ENCODE peak calls at places on chromosome 22, in seven cellular contexts. Y is upper lobe of left lung, C is GM23248, U is gastrocnemius medialis, K is AG04450, M is left lung, Z is A549. T is an unnamed sample. For H3K9me3, the result is how much of the 10 kb centered on the place peaks cover.

GRCh38 chr22:20574920-20575353 is 67.5 kb downstream of the MED15 start:
- DNase-seq in Y (peak), C (no peak), U (no peak), K (no peak), M (no peak), Z (no peak), T (no peak)

GRCh38 chr22:43861529-43861928 is 784 bp downstream of the SULT4A1 start:
- DNase-seq in Y (no peak), C (peak), U (no peak), K (no peak), M (peak), Z (no peak), T (no peak)

GRCh38 chr22:24430431-24431308 is 3.3 kb downstream of the ADORA2A start:
- DNase-seq in Y (no peak), C (no peak), U (no peak), K (no peak), M (no peak), Z (no peak), T (no peak)

GRCh38 chr22:23088199-23088604 is 17.9 kb downstream of the GNAZ start:
- DNase-seq in Y (peak), C (no peak), U (no peak), K (no peak), M (no peak), Z (no peak), T (no peak)

GRCh38 chr22:41687901-41688364 is 734 bp downstream of the SNU13 start:
- DNase-seq in Y (peak), C (peak), U (no peak), K (no peak), M (peak), Z (peak), T (no peak)

GRCh38 chr22:22460635-22461034 is 47.9 kb downstream of the ZNF280B start:
- DNase-seq in Y (no peak), C (peak), U (no peak), K (no peak), M (no peak), Z (peak), T (no peak)

GRCh38 chr22:41910050-41910598 is 4.8 kb downstream of the SHISA8 start:
- DNase-seq in Y (peak), C (peak), U (no peak), K (no peak), M (no peak), Z (no peak), T (no peak)

GRCh38 chr22:38479096-38479840 is 11.4 kb downstream of the KDELR3 start:
- DNase-seq in Y (no peak), C (no peak), U (no peak), K (no peak), M (no peak), Z (no peak), T (no peak)

GRCh38 chr22:37641251-37641949 is 1.9 kb downstream of the SH3BP1 start:
- DNase-seq in Y (no peak), C (no peak), U (no peak), K (no peak), M (no peak), Z (no peak), T (no peak)

GRCh38 chr22:35315141-35315854 is 15.6 kb downstream of the TOM1 start:
- DNase-seq in Y (no peak), C (no peak), U (peak), K (no peak), M (peak), Z (no peak), T (no peak)

GRCh38 chr22:22955866-22956535 is 68.4 kb downstream of the IGLL5 start:
- DNase-seq in Y (no peak), C (peak), U (peak), K (peak), M (no peak), Z (peak), T (no peak)

GRCh38 chr22:38735465-38736256 is 20.1 kb downstream of the SUN2 start:
- DNase-seq in Y (no peak), C (no peak), U (no peak), K (no peak), M (peak), Z (no peak), T (no peak)

GRCh38 chr22:35214968-35215367 is 42.3 kb upstream of the HMGXB4 start:
- DNase-seq in Y (no peak), C (no peak), U (no peak), K (no peak), M (no peak), Z (no peak), T (no peak)

GRCh38 chr22:17130199-17130598 is 9.0 kb upstream of the TMEM121B start:
- DNase-seq in Y (no peak), C (peak), U (no peak), K (no peak), M (no peak), Z (peak), T (no peak)

GRCh38 chr22:22748297-22748743 is 103.9 kb downstream of the GGTLC2 start:
- DNase-seq in Y (no peak), C (peak), U (no peak), K (peak), M (no peak), Z (peak), T (no peak)

GRCh38 chr22:32637951-32638350 is 163.3 kb downstream of the FBXO7 start:
- DNase-seq in Y (no peak), C (no peak), U (no peak), K (no peak), M (no peak), Z (no peak), T (no peak)

GRCh38 chr22:50731811-50732624 is 6.0 kb upstream of the ACR start:
- DNase-seq in Y (peak), C (peak), U (no peak), K (peak), M (peak), Z (peak), T (peak)

GRCh38 chr22:46107089-46107664 is 43.1 kb upstream of the PPARA start:
- DNase-seq in Y (peak), C (peak), U (peak), K (no peak), M (peak), Z (no peak), T (no peak)

GRCh38 chr22:44164031-44164430 is 16.7 kb upstream of the PARVG start:
- DNase-seq in Y (no peak), C (no peak), U (no peak), K (no peak), M (peak), Z (no peak), T (no peak)

GRCh38 chr22:38733329-38734202 is 22.2 kb downstream of the SUN2 start:
- DNase-seq in Y (no peak), C (peak), U (peak), K (peak), M (no peak), Z (peak), T (peak)

GRCh38 chr22:34972498-34972897 is 93.5 kb upstream of the ISX start:
- DNase-seq in Y (no peak), C (no peak), U (no peak), K (no peak), M (no peak), Z (no peak), T (no peak)

GRCh38 chr22:46069518-46070214 is 80.7 kb upstream of the PPARA start:
- DNase-seq in Y (no peak), C (peak), U (peak), K (peak), M (peak), Z (peak), T (no peak)

GRCh38 chr22:22164541-22165272 is 79.9 kb upstream of the VPREB1 start:
- DNase-seq in Y (no peak), C (no peak), U (no peak), K (no peak), M (no peak), Z (no peak), T (no peak)

GRCh38 chr22:20584872-20585639 is 77.6 kb downstream of the MED15 start:
- DNase-seq in Y (no peak), C (no peak), U (no peak), K (no peak), M (no peak), Z (no peak), T (no peak)

GRCh38 chr22:22201185-22201924 is 43.2 kb upstream of the VPREB1 start:
- DNase-seq in Y (no peak), C (peak), U (no peak), K (peak), M (no peak), Z (peak), T (peak)

GRCh38 chr22:33404723-33405122 is 346.5 kb upstream of the SYN3 start:
- DNase-seq in Y (no peak), C (no peak), U (no peak), K (no peak), M (no peak), Z (no peak), T (no peak)

GRCh38 chr22:38126928-38127668 is 16.6 kb upstream of the BAIAP2L2 start:
- DNase-seq in Y (peak), C (no peak), U (no peak), K (no peak), M (no peak), Z (no peak), T (no peak)

GRCh38 chr22:37708580-37709444 is 12.0 kb downstream of the TRIOBP start:
- DNase-seq in Y (peak), C (no peak), U (no peak), K (no peak), M (peak), Z (no peak), T (no peak)

GRCh38 chr22:35484651-35485372 is 55.8 kb upstream of the RASD2 start:
- DNase-seq in Y (no peak), C (peak), U (no peak), K (no peak), M (no peak), Z (no peak), T (no peak)

GRCh38 chr22:43343262-43343988 is at the start of gene SCUBE1:
- DNase-seq in Y (peak), C (peak), U (no peak), K (no peak), M (peak), Z (peak), T (peak)

GRCh38 chr22:20268350-20269012 is 363 bp upstream of the RTN4R start:
- DNase-seq in Y (peak), C (peak), U (no peak), K (no peak), M (no peak), Z (peak), T (peak)

GRCh38 chr22:35437038-35437437 is 37.1 kb downstream of the MCM5 start:
- DNase-seq in Y (no peak), C (peak), U (no peak), K (no peak), M (no peak), Z (peak), T (no peak)

DNA sequence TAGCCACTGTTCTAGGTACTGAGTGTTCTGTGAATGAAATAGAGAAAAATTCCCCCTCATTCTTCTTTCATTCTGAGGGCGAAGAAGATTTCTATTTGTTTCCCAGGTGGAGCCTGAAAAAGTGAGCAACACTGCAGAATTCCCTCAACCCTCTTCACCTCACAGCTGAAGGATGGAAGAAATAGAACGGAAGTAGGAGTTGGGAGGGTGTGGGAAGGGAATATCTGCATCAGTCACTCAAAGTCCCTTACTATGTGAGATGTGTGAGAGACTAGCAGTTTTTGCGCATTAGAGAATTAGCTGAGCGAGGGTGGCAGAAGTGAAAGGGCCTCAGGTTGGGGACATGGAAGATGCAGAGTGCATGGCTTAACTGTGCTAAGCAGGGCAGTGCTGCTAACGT is 88.4 kb downstream of the ENTHD1 start:
- DNase-seq in Y (no peak), C (no peak), U (no peak), K (no peak), M (no peak), Z (no peak), T (no peak)
- H3K9me3 ChIP-seq in Y (under half), C (under half), U (under half), K (under half), M (under half), Z (under half), T (under half)

GRCh38 chr22:47435826-47436225 is 673.4 kb downstream of the TBC1D22A start:
- DNase-seq in Y (no peak), C (no peak), U (no peak), K (no peak), M (no peak), Z (no peak), T (no peak)
- H3K9me3 ChIP-seq in Y (under half), C (under half), U (under half), K (under half), M (under half), Z (under half), T (under half)

GRCh38 chr22:30970356-30970746 is 1.3 kb downstream of the TUG1 start:
- DNase-seq in Y (no peak), C (peak), U (no peak), K (no peak), M (no peak), Z (no peak), T (no peak)
- H3K9me3 ChIP-seq in Y (under half), C (under half), U (under half), K (under half), M (under half), Z (half or more), T (under half)

DNA sequence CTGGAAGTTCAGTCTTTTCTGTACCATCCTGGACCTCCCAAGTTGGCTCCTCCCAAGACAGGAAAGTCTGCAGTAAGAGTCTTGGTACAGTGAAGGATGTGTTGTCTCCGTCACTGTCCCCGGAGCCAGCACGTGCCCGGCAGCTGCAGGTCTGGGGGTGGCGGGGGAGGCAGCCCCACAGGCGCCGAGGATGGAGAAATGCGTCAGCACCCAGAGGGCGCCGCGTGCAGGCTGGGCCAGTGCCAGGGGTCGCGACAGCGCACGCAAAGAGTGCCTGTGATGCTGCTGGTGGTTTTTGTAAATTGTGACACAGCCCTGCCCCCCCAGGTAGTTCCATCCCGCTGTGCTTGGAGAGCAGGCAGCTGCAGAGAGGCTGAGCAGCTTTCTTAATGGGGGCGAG is 1200.5 kb downstream of the BRD1 start:
- DNase-seq in Y (peak), C (no peak), U (no peak), K (no peak), M (no peak), Z (no peak), T (no peak)
- H3K9me3 ChIP-seq in Y (under half), C (under half), U (under half), K (half or more), M (under half), Z (under half), T (under half)

DNA sequence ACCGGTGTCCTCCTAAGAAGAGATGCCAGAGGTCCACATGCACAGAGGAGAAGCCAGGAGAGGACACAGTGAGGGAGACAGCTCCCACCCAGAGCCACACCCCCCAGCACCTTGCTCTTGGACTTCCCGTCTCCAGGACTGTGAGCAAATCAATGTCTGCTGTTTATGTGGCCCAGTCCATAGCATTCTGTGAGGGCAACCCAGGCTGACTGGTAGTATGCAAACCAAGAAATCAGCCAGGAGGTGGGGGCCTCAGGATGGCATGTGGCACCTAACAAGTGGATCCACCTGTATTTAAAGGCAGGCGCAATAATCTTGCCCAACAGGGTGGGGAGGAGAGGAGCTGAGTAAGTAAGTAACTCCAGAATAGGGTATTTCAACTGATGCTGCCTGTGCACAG is 136.4 kb downstream of the BRD1 start:
- DNase-seq in Y (no peak), C (no peak), U (no peak), K (no peak), M (no peak), Z (no peak), T (no peak)
- H3K9me3 ChIP-seq in Y (under half), C (under half), U (under half), K (half or more), M (under half), Z (under half), T (under half)

DNA sequence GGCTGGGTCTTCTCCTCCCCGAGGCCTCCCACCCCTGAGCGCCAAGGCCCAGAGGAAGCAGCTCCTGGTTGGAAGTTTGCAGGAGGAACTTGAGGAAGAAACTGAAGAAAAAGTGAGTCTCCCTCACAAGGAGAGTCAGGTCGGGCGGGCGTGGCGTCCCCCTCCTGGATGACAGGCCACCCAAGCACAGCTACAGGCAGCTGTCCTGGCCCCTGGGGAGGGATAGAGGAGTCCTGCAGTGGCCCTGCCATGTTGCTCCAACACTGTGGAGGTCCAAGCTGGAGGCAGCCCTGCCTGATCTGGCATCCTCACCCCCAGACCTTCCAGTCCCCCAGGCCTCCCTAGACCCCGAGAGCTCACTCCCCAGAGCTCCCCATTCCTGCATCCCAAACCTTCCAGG is 1150.1 kb downstream of the BRD1 start:
- DNase-seq in Y (peak), C (no peak), U (no peak), K (no peak), M (no peak), Z (no peak), T (no peak)
- H3K9me3 ChIP-seq in Y (under half), C (under half), U (under half), K (half or more), M (under half), Z (under half), T (under half)

DNA sequence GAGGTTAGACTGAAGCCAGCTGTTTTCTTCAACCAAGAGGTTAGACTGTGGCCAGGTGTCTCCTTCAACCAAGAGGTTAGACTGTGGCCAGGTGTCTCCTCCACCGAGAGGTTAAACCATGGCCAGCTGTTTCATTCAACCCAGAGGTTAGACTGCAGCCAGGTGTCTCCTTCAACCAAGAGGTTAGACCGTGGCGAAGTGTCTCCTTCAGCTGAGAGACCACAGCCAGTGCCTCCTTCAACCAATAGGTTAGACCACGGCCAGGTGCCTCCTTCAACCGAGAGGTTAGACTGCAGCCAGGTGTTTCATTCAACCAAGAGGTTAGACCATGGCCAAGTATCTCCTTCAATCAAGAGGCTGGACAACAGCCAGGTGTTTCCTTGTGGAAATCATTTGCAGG is 498.1 kb downstream of the TBC1D22A start:
- DNase-seq in Y (no peak), C (no peak), U (no peak), K (no peak), M (no peak), Z (no peak), T (no peak)
- H3K9me3 ChIP-seq in Y (under half), C (under half), U (under half), K (under half), M (under half), Z (under half), T (under half)

GRCh38 chr22:36546932-36547331 is 18.0 kb upstream of the EIF3D start:
- DNase-seq in Y (no peak), C (peak), U (no peak), K (peak), M (no peak), Z (peak), T (no peak)

GRCh38 chr22:36549033-36549432 is 20.1 kb upstream of the EIF3D start:
- DNase-seq in Y (no peak), C (no peak), U (no peak), K (no peak), M (no peak), Z (no peak), T (no peak)

GRCh38 chr22:36548606-36549005 is 19.6 kb upstream of the EIF3D start:
- DNase-seq in Y (peak), C (no peak), U (no peak), K (no peak), M (no peak), Z (no peak), T (no peak)

GRCh38 chr22:36544107-36544620 is 15.2 kb upstream of the EIF3D start:
- DNase-seq in Y (no peak), C (peak), U (no peak), K (no peak), M (no peak), Z (no peak), T (no peak)

GRCh38 chr22:36546092-36546804 is 17.3 kb upstream of the EIF3D start:
- DNase-seq in Y (no peak), C (peak), U (no peak), K (no peak), M (no peak), Z (peak), T (no peak)
- H3K9me3 ChIP-seq in Y (under half), C (under half), U (under half), K (under half), M (under half), Z (under half), T (under half)

T was measured in T-helper 17 cell.